ENCODE peak calls at places on chromosomes 4 and X, in four cellular contexts. F is glomerular endothelial cell; W is CD4-positive, alpha-beta T cell; J is adipocyte. T is an unnamed sample.

GRCh38 chr4:68123525-68123924 is 6.1 kb downstream of the TMPRSS11F start:
- DNase-seq in F (no peak), W (no peak), J (no peak), T (no peak)

GRCh38 chr4:125070869-125071268 is 243.9 kb upstream of the FAT4 start:
- DNase-seq in F (no peak), W (no peak), J (no peak), T (no peak)

GRCh38 chr4:140645614-140646412 is 77.1 kb upstream of the UCP1 start:
- DNase-seq in F (no peak), W (no peak), J (no peak), T (no peak)

GRCh38 chrX:148426467-148426866 is 74.0 kb upstream of the AFF2 start:
- DNase-seq in F (no peak), W (no peak), J (no peak), T (no peak)

GRCh38 chr4:79334341-79334740 is 8.5 kb upstream of the NAA11 start:
- DNase-seq in F (no peak), W (no peak), J (no peak), T (no peak)

GRCh38 chr4:149631629-149632028 is 184.0 kb downstream of the IQCM start:
- DNase-seq in F (no peak), W (no peak), J (no peak), T (no peak)

GRCh38 chrX:155505296-155505695 is 46.9 kb upstream of the F8A3 start:
- DNase-seq in F (no peak), W (no peak), J (no peak), T (no peak)

GRCh38 chrX:11349661-11350337 is 56.6 kb downstream of the AMELX start:
- DNase-seq in F (no peak), W (no peak), J (peak; percentile 38), T (no peak)

GRCh38 chr4:81875962-81876650 is 404.4 kb upstream of the RASGEF1B start:
- DNase-seq in F (no peak), W (no peak), J (no peak), T (no peak)

GRCh38 chrX:107659768-107660167 is 31.5 kb downstream of the PRPS1 start:
- DNase-seq in F (no peak), W (no peak), J (peak; percentile 82), T (no peak)

GRCh38 chr4:87011340-87012034 is 76.7 kb downstream of the AFF1 start:
- DNase-seq in F (peak; percentile 89), W (no peak), J (peak; percentile 82), T (no peak)

GRCh38 chr4:48756689-48757220 is 23.3 kb downstream of the FRYL start:
- DNase-seq in F (no peak), W (no peak), J (no peak), T (no peak)

T was measured in memory B cell.